ENCODE peak calls at places on chromosomes 4 and X, in seven cellular contexts. H is spleen, G is cardiac muscle cell, L is IMR-90, R is AG10803, O is upper lobe of right lung, N is body of pancreas. W is an unnamed sample.

GRCh38 chr4:5381981-5382441 is 326.3 kb downstream of the EVC2 start:
- DNase-seq in R (peak), H (no peak), L (peak), G (no peak), O (no peak), N (no peak), W (no peak)

GRCh38 chr4:169443748-169444147 is 168.6 kb downstream of the NEK1 start:
- DNase-seq in G (no peak), H (no peak), R (no peak), O (no peak), N (no peak), L (no peak), W (no peak)

GRCh38 chrX:127038065-127038464 is 218.5 kb downstream of the PRR32 start:
- DNase-seq in L (no peak), H (no peak), O (no peak), N (no peak), G (no peak), R (no peak), W (peak)

GRCh38 chr4:186628058-186628711 is 72.8 kb upstream of the MTNR1A start:
- DNase-seq in H (no peak), O (no peak), N (no peak), L (no peak), R (no peak), G (no peak), W (no peak)

GRCh38 chr4:182197611-182198010 is 45.6 kb upstream of the TENM3 start:
- DNase-seq in G (no peak), O (no peak), L (no peak), H (no peak), N (no peak), R (no peak), W (no peak)

GRCh38 chrX:155026727-155027508 is at the start of gene FUNDC2:
- DNase-seq in G (peak), L (peak), O (peak), H (peak), R (peak), N (peak), W (peak)

GRCh38 chrX:15087747-15088146 is 182.1 kb downstream of the ASB9 start:
- DNase-seq in N (peak), R (no peak), G (no peak), H (no peak), O (no peak), L (no peak), W (no peak)

GRCh38 chr4:148749403-148749802 is 307.2 kb upstream of the NR3C2 start:
- DNase-seq in R (no peak), H (no peak), L (no peak), N (no peak), G (no peak), O (no peak), W (no peak)

GRCh38 chr4:83252782-83253405 is 31.7 kb downstream of the COQ2 start:
- DNase-seq in O (no peak), R (peak), H (peak), N (peak), L (peak), G (peak), W (peak)

GRCh38 chrX:47283015-47283771 is 50.4 kb downstream of the USP11 start:
- DNase-seq in G (peak), N (peak), H (no peak), R (peak), O (no peak), L (peak), W (no peak)

GRCh38 chr4:138903185-138903584 is 112.4 kb upstream of the NOCT start:
- DNase-seq in O (no peak), L (no peak), G (no peak), R (no peak), N (no peak), H (no peak), W (no peak)

GRCh38 chrX:4710618-4711433 is 997.4 kb upstream of the PRKX start:
- DNase-seq in R (no peak), N (peak), G (no peak), O (no peak), L (no peak), H (no peak), W (peak)

GRCh38 chrX:129961180-129962083 is 21.0 kb upstream of the BCORL1 start:
- DNase-seq in N (peak), G (no peak), H (peak), O (peak), R (no peak), L (no peak), W (peak)

GRCh38 chr4:81454498-81454897 is 17.2 kb downstream of the RASGEF1B start:
- DNase-seq in R (no peak), L (peak), H (no peak), O (no peak), N (no peak), G (no peak), W (no peak)

GRCh38 chr4:7759635-7760034 is 180.0 kb downstream of the AFAP1 start:
- DNase-seq in L (no peak), G (no peak), N (no peak), O (no peak), R (no peak), H (peak), W (no peak)

GRCh38 chr4:13427599-13428325 is 56.4 kb downstream of the RAB28 start:
- DNase-seq in H (no peak), O (no peak), G (peak), L (peak), R (peak), N (peak), W (no peak)

GRCh38 chrX:151922692-151923091 is 10.0 kb downstream of the MAGEA4 start:
- DNase-seq in G (no peak), N (no peak), R (no peak), H (peak), L (no peak), O (no peak), W (no peak)

GRCh38 chr4:75340561-75340960 is 173.6 kb downstream of the RCHY1 start:
- DNase-seq in N (no peak), L (no peak), O (no peak), G (no peak), H (no peak), R (no peak), W (no peak)

GRCh38 chr4:37890501-37891220 is at the start of gene TBC1D1:
- DNase-seq in L (no peak), R (no peak), O (peak), N (peak), H (peak), G (peak), W (peak)

GRCh38 chr4:142984871-142985585 is 138.9 kb upstream of the INPP4B start:
- DNase-seq in N (peak), O (no peak), H (no peak), L (peak), R (peak), G (peak), W (peak)

GRCh38 chr4:6198768-6199343 is 1.5 kb downstream of the JAKMIP1 start:
- DNase-seq in R (no peak), L (no peak), N (peak), O (no peak), G (peak), H (peak), W (peak)

GRCh38 chrX:44872319-44872816 is 620 bp upstream of the KDM6A start:
- DNase-seq in O (no peak), L (peak), N (peak), G (peak), R (no peak), H (peak), W (no peak)

DNA sequence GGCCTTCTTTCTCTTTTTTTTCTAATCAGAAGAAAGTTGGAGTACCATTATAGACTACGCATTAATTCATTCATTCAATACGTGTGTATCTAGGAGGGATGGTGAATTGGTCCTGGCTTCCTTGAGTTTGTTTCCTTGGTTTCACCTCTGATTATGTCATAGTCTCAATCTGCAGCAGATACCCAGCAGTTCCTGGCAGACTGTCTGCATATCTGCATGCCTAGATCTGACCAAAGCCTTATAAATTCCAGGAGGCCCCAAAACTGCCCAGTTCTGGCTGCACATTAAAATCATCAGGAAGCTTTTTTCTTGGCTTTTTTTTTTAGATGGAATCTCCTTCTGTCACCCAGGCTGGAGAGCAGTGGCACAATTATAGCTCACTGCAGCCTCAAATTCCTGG is 27.2 kb upstream of the SLC34A2 start:
- DNase-seq in O (no peak), L (no peak), H (peak), G (no peak), R (no peak), N (no peak), W (no peak)
- TF ChIP-seq CTCF in O (no peak), L (no peak), H (no peak), G (no peak), R (no peak), N (no peak), W (no peak)

GRCh38 chrX:17374619-17375360 is at the start of gene NHS:
- DNase-seq in O (peak), L (peak), H (peak), G (peak), R (peak), N (peak), W (peak)
- TF ChIP-seq CTCF in O (peak), L (peak), H (no peak), G (peak), R (peak), N (peak), W (peak)

DNA sequence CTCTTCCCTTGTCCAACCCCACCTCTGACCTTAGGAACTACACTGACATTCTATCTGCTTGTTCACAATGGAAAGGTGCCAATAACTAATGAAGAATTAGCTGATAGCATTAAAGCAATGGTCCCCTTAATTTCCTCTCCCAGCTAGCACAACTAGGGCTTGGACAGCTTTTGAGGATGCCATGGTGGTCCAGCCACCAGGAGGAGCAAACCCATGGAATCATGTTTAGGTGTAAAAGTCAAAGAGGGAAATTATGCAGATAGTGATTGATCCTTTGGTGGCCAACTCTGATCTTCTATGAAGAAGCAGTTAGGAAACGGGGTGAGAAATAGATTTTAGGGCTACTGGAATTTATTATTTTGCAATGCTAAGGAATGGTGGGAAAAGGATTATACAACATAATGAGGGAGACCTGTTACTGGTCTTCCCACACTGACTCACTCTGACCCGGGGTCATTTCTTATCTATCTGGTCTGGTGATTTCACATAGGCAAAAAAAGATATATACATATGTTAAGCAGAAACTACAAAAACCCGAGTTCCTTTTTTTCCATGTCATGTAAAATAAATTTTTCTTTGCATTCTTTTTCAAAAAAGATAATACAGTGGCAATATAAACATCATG is 45.8 kb upstream of the FBXW7 start:
- DNase-seq in O (no peak), H (no peak), N (no peak), G (peak), L (no peak), R (no peak), W (no peak)
- TF ChIP-seq CTCF in O (no peak), H (no peak), N (no peak), G (peak), L (no peak), R (peak), W (peak)

DNA sequence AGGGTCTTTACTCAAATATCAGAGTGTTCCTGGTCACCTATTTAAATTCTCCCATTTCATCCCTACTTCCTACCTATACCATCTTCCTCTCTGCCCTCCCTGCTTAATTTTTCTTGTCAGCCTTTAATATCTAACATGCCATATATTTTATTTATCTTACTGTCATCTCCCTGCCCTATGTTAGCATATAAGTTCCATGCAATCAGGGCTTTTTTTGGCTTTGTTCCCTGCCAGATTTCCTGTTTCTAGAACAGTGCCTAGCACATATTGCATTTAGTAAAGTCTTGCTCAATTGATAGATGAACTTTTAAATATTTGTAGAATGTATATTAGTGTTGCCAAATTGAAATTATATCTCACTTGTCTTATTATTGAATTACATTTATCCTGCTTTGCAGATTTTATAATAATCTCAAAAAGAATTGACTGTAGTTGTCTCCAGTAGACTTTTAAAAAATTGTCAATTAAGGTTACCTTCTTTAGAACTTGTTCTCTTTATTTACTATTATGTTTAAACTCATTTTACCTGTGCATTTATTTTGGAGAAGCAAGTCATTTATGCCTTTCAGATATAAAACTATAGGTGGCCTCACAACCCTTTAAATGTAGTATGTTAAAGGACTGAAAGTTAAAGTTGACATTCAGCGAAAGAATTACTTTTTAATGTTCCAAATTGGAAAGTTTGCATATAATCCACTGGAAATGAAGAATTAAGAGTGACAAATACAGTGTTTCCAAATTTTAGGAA is 108.2 kb upstream of the BMPR1B start:
- DNase-seq in G (peak), N (no peak), L (peak), H (no peak), O (no peak), R (peak), W (no peak)
- TF ChIP-seq CTCF in G (no peak), N (no peak), L (no peak), H (no peak), O (no peak), R (no peak), W (no peak)

DNA sequence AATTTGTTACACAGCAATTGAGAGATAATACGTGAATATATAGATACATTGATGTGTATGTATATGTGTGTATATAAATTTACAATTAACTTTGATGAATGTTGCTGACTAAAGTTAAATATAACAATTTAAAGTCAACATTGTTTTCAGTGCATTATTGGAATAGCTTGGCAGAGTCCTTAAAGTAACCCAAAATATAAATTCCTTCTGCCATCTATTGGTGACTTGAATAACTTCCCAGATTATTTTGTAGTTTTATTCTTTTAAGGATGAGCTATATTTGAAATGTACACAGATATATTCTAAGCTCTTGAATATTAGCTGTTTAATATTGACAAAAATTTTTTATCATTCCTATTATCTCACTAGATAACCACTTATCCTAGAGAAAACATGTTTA is 298.2 kb upstream of the FSTL5 start:
- DNase-seq in O (no peak), H (no peak), R (no peak), N (no peak), G (no peak), L (no peak), W (no peak)
- TF ChIP-seq CTCF in O (no peak), H (no peak), R (no peak), N (no peak), G (no peak), L (no peak), W (peak)